ENCODE peak calls at places on chromosomes 6 and 20, in six cellular contexts. E is ELR; Y is occipital lobe; O is breast epithelium; W is Right ventricle myocardium superior; D is stimulated activated CD4-positive, alpha-beta T cell treated with anti-CD3 and anti-CD28 coated beads, Interleukin-12 subunit alpha, Interleukin-12 subunit beta, amount 100 ng/mL, for 4 hours. N is an unnamed sample.

GRCh38 chr6:158175111-158175510 is 7.0 kb downstream of the GTF2H5 start:
- DNase-seq in W (no peak), O (no peak), E (no peak), D (no peak), Y (no peak), N (no peak)

GRCh38 chr6:151869787-151870186 is 62.3 kb downstream of the ESR1 start:
- DNase-seq in O (no peak), E (no peak), Y (no peak), D (no peak), W (no peak), N (no peak)

GRCh38 chr6:131949615-131949908 is 1.6 kb downstream of the CCN2 start:
- DNase-seq in E (no peak), D (no peak), O (no peak), W (no peak), Y (no peak), N (no peak)

GRCh38 chr20:3927486-3928291 is 38.5 kb downstream of the PANK2 start:
- DNase-seq in W (no peak), D (no peak), Y (peak; percentile 44), E (no peak), O (no peak), N (no peak)

GRCh38 chr6:36229223-36229622 is 32.7 kb downstream of the BRPF3 start:
- DNase-seq in O (no peak), D (no peak), Y (no peak), W (no peak), E (no peak), N (no peak)

GRCh38 chr6:137494281-137494966 is at the start of gene OLIG3:
- DNase-seq in D (peak; percentile 20), W (no peak), Y (no peak), O (no peak), E (no peak), N (no peak)

GRCh38 chr20:49685809-49686208 is 27.9 kb downstream of the B4GALT5 start:
- DNase-seq in O (no peak), Y (no peak), E (peak; percentile 51), W (no peak), D (no peak), N (no peak)

GRCh38 chr6:108876929-108877775 is 28.9 kb downstream of the ARMC2 start:
- DNase-seq in W (peak; percentile 69), O (peak; percentile 51), E (peak; percentile 53), Y (no peak), D (no peak), N (no peak)

GRCh38 chr6:11798096-11798495 is 19.5 kb upstream of the ADTRP start:
- DNase-seq in O (no peak), E (no peak), Y (no peak), W (no peak), D (no peak), N (no peak)

GRCh38 chr20:6767166-6767535 is 335 bp upstream of the BMP2 start:
- DNase-seq in D (no peak), E (no peak), W (no peak), Y (no peak), O (no peak), N (no peak)

GRCh38 chr6:111588366-111588765 is 17.3 kb downstream of the TRAF3IP2 start:
- DNase-seq in O (no peak), Y (no peak), E (no peak), D (no peak), W (no peak), N (no peak)

GRCh38 chr20:23049933-23050838 is 714 bp upstream of the THBD start:
- DNase-seq in E (peak; percentile 28), O (no peak), Y (no peak), W (peak; percentile 81), D (no peak), N (no peak)

GRCh38 chr20:52313335-52313963 is 121.9 kb upstream of the ZFP64 start:
- DNase-seq in E (peak; percentile 42), Y (no peak), W (no peak), O (peak; percentile 19), D (no peak), N (no peak)

GRCh38 chr20:46990017-46990810 is 95.6 kb downstream of the EYA2 start:
- DNase-seq in Y (no peak), O (peak; percentile 82), W (no peak), E (no peak), D (no peak), N (no peak)

GRCh38 chr20:48823960-48824497 is 3.8 kb downstream of the PREX1 start:
- DNase-seq in O (no peak), E (peak; percentile 99), Y (peak; percentile 17), D (peak; percentile 43), W (no peak), N (no peak)

GRCh38 chr6:54897462-54898189 is 51.1 kb downstream of the FAM83B start:
- DNase-seq in W (no peak), D (no peak), E (no peak), O (no peak), Y (no peak), N (no peak)

GRCh38 chr6:105164418-105164817 is 15.4 kb downstream of the POPDC3 start:
- DNase-seq in D (no peak), Y (no peak), W (no peak), O (no peak), E (peak; percentile 82), N (no peak)

GRCh38 chr20:54219751-54220426 is 12.0 kb downstream of the PFDN4 start:
- DNase-seq in E (peak; percentile 59), O (no peak), W (no peak), Y (no peak), D (no peak), N (no peak)

GRCh38 chr6:147448212-147448611 is 60.3 kb upstream of the SAMD5 start:
- DNase-seq in D (no peak), W (no peak), E (no peak), Y (no peak), O (peak; percentile 18), N (no peak)

GRCh38 chr6:3996349-3996748 is 82.6 kb downstream of the FAM217A start:
- DNase-seq in W (no peak), D (no peak), E (no peak), Y (no peak), O (no peak), N (no peak)

GRCh38 chr20:12028771-12029170 is 111.1 kb downstream of the BTBD3 start:
- DNase-seq in W (no peak), O (no peak), D (no peak), Y (no peak), E (no peak), N (no peak)

GRCh38 chr20:22464312-22465003 is 119.9 kb downstream of the FOXA2 start:
- DNase-seq in W (no peak), E (no peak), D (no peak), O (no peak), Y (no peak), N (no peak)

GRCh38 chr6:155528982-155529453 is 73.4 kb upstream of the NOX3 start:
- DNase-seq in O (no peak), Y (no peak), W (no peak), E (peak; percentile 87), D (no peak), N (no peak)

GRCh38 chr6:168937061-168937460 is 316.6 kb downstream of the THBS2 start:
- DNase-seq in O (no peak), Y (no peak), E (peak; percentile 30), W (no peak), D (no peak), N (no peak)

GRCh38 chr6:139644821-139645220 is 270.4 kb upstream of the CITED2 start:
- DNase-seq in O (peak; percentile 41), D (no peak), E (no peak), W (no peak), Y (no peak), N (no peak)

GRCh38 chr6:97392735-97393134 is 109.7 kb upstream of the MMS22L start:
- DNase-seq in D (no peak), O (no peak), E (no peak), W (no peak), Y (no peak), N (no peak)

GRCh38 chr6:127547909-127548649 is 28.9 kb upstream of the C6orf58 start:
- DNase-seq in D (no peak), E (peak; percentile 46), O (no peak), W (no peak), Y (no peak), N (no peak)

GRCh38 chr6:2626381-2626780 is 124.3 kb downstream of the MYLK4 start:
- DNase-seq in E (no peak), D (no peak), W (no peak), Y (no peak), O (no peak), N (no peak)

GRCh38 chr6:70709826-70710225 is 42.1 kb downstream of the SMAP1 start:
- DNase-seq in W (no peak), E (peak; percentile 83), Y (no peak), O (no peak), D (no peak), N (no peak)

GRCh38 chr6:138765896-138766487 is 7.6 kb upstream of the CCDC28A start:
- DNase-seq in W (no peak), E (peak; percentile 63), O (no peak), Y (no peak), D (no peak), N (no peak)

GRCh38 chr20:4154958-4155411 is 139.6 kb upstream of the RNF24 start:
- DNase-seq in E (no peak), D (no peak), O (no peak), Y (no peak), W (peak; percentile 62), N (no peak)

GRCh38 chr6:107228754-107229153 is 113.4 kb upstream of the BEND3 start:
- DNase-seq in Y (no peak), O (no peak), W (no peak), D (no peak), E (no peak), N (no peak)